ENCODE peak calls at places on chromosomes 4 and X, in nine cellular contexts. One of them, this sample, is unnamed.

GRCh38 chrX:70476934-70477733 is 32.5 kb downstream of the DLG3 start:
- DNase-seq in H1: peak
- DNase-seq in breast epithelium: peak
- DNase-seq in spleen: no peak
- DNase-seq in endothelial cell of umbilical vein: peak
- DNase-seq in K562: peak
- DNase-seq in transverse colon: peak
- DNase-seq in HCT116: peak
- DNase-seq in upper lobe of left lung: no peak
- DNase-seq in this sample: no peak

GRCh38 chrX:154012336-154012991 is 7.2 kb downstream of the IRAK1 start:
- DNase-seq in spleen: no peak
- DNase-seq in upper lobe of left lung: no peak
- DNase-seq in endothelial cell of umbilical vein: no peak
- DNase-seq in HCT116: no peak
- DNase-seq in H1: no peak
- DNase-seq in K562: no peak
- DNase-seq in breast epithelium: peak
- DNase-seq in transverse colon: no peak
- DNase-seq in this sample: no peak

GRCh38 chr4:145557720-145558119 is 61.5 kb upstream of the MMAA start:
- DNase-seq in H1: peak
- DNase-seq in endothelial cell of umbilical vein: peak
- DNase-seq in breast epithelium: no peak
- DNase-seq in spleen: peak
- DNase-seq in transverse colon: peak
- DNase-seq in K562: peak
- DNase-seq in upper lobe of left lung: no peak
- DNase-seq in HCT116: peak
- DNase-seq in this sample: peak

GRCh38 chrX:39859991-39860861 is 237.5 kb downstream of the BCOR start:
- DNase-seq in transverse colon: peak
- DNase-seq in breast epithelium: no peak
- DNase-seq in endothelial cell of umbilical vein: peak
- DNase-seq in HCT116: peak
- DNase-seq in upper lobe of left lung: no peak
- DNase-seq in spleen: no peak
- DNase-seq in K562: peak
- DNase-seq in H1: peak
- DNase-seq in this sample: peak

GRCh38 chr4:87974856-87975462 is 555 bp upstream of the SPP1 start:
- DNase-seq in breast epithelium: no peak
- DNase-seq in HCT116: no peak
- DNase-seq in spleen: peak
- DNase-seq in K562: no peak
- DNase-seq in upper lobe of left lung: no peak
- DNase-seq in endothelial cell of umbilical vein: no peak
- DNase-seq in H1: no peak
- DNase-seq in transverse colon: no peak
- DNase-seq in this sample: no peak

GRCh38 chrX:81377329-81377728 is 175.4 kb downstream of the SH3BGRL start:
- DNase-seq in breast epithelium: no peak
- DNase-seq in endothelial cell of umbilical vein: peak
- DNase-seq in upper lobe of left lung: no peak
- DNase-seq in H1: no peak
- DNase-seq in spleen: no peak
- DNase-seq in HCT116: no peak
- DNase-seq in K562: no peak
- DNase-seq in transverse colon: no peak
- DNase-seq in this sample: no peak

GRCh38 chr4:15658136-15658535 is 3.0 kb upstream of the FBXL5 start:
- DNase-seq in transverse colon: no peak
- DNase-seq in breast epithelium: no peak
- DNase-seq in H1: no peak
- DNase-seq in upper lobe of left lung: no peak
- DNase-seq in spleen: no peak
- DNase-seq in K562: no peak
- DNase-seq in HCT116: no peak
- DNase-seq in endothelial cell of umbilical vein: no peak
- DNase-seq in this sample: no peak

GRCh38 chr4:122827899-122828601 is 1.4 kb downstream of the FGF2 start:
- DNase-seq in K562: peak
- DNase-seq in H1: peak
- DNase-seq in endothelial cell of umbilical vein: peak
- DNase-seq in spleen: no peak
- DNase-seq in upper lobe of left lung: no peak
- DNase-seq in transverse colon: peak
- DNase-seq in HCT116: no peak
- DNase-seq in breast epithelium: peak
- DNase-seq in this sample: peak

GRCh38 chrX:151161690-151162089 is 14.7 kb upstream of the GPR50 start:
- DNase-seq in endothelial cell of umbilical vein: no peak
- DNase-seq in upper lobe of left lung: no peak
- DNase-seq in K562: no peak
- DNase-seq in H1: no peak
- DNase-seq in transverse colon: no peak
- DNase-seq in HCT116: no peak
- DNase-seq in spleen: no peak
- DNase-seq in breast epithelium: no peak
- DNase-seq in this sample: no peak

GRCh38 chr4:178752954-178753525 is 1310.8 kb upstream of the AGA start:
- DNase-seq in breast epithelium: no peak
- DNase-seq in HCT116: no peak
- DNase-seq in endothelial cell of umbilical vein: no peak
- DNase-seq in transverse colon: no peak
- DNase-seq in upper lobe of left lung: no peak
- DNase-seq in spleen: no peak
- DNase-seq in H1: no peak
- DNase-seq in K562: no peak
- DNase-seq in this sample: no peak

GRCh38 chrX:39158801-39159657 is 357.8 kb downstream of the MID1IP1 start:
- DNase-seq in H1: no peak
- DNase-seq in upper lobe of left lung: no peak
- DNase-seq in spleen: no peak
- DNase-seq in breast epithelium: no peak
- DNase-seq in HCT116: no peak
- DNase-seq in K562: no peak
- DNase-seq in endothelial cell of umbilical vein: no peak
- DNase-seq in transverse colon: no peak
- DNase-seq in this sample: no peak

GRCh38 chr4:99979872-99980271 is 29.8 kb upstream of the H2AZ1 start:
- DNase-seq in transverse colon: no peak
- DNase-seq in upper lobe of left lung: no peak
- DNase-seq in K562: no peak
- DNase-seq in spleen: no peak
- DNase-seq in HCT116: no peak
- DNase-seq in H1: no peak
- DNase-seq in breast epithelium: no peak
- DNase-seq in endothelial cell of umbilical vein: no peak
- DNase-seq in this sample: no peak

GRCh38 chr4:16785800-16786527 is 112.5 kb downstream of the LDB2 start:
- DNase-seq in transverse colon: no peak
- DNase-seq in H1: no peak
- DNase-seq in upper lobe of left lung: no peak
- DNase-seq in HCT116: no peak
- DNase-seq in breast epithelium: no peak
- DNase-seq in spleen: no peak
- DNase-seq in endothelial cell of umbilical vein: peak
- DNase-seq in K562: no peak
- DNase-seq in this sample: no peak

GRCh38 chr4:181618896-181619295 is 624.3 kb upstream of the TENM3 start:
- DNase-seq in upper lobe of left lung: no peak
- DNase-seq in endothelial cell of umbilical vein: no peak
- DNase-seq in breast epithelium: no peak
- DNase-seq in transverse colon: no peak
- DNase-seq in HCT116: no peak
- DNase-seq in H1: no peak
- DNase-seq in spleen: no peak
- DNase-seq in K562: no peak
- DNase-seq in this sample: no peak

GRCh38 chr4:40953253-40954118 is 203.7 kb downstream of the NSUN7 start:
- DNase-seq in transverse colon: no peak
- DNase-seq in K562: no peak
- DNase-seq in endothelial cell of umbilical vein: peak
- DNase-seq in breast epithelium: no peak
- DNase-seq in H1: no peak
- DNase-seq in HCT116: no peak
- DNase-seq in spleen: no peak
- DNase-seq in upper lobe of left lung: peak
- DNase-seq in this sample: no peak

GRCh38 chr4:66927937-66928336 is 617.4 kb downstream of the CENPC start:
- DNase-seq in H1: no peak
- DNase-seq in K562: no peak
- DNase-seq in upper lobe of left lung: no peak
- DNase-seq in breast epithelium: no peak
- DNase-seq in spleen: no peak
- DNase-seq in HCT116: no peak
- DNase-seq in endothelial cell of umbilical vein: no peak
- DNase-seq in transverse colon: no peak
- DNase-seq in this sample: no peak

GRCh38 chr4:101346312-101346561 is 1.1 kb downstream of the PPP3CA start:
- DNase-seq in K562: no peak
- DNase-seq in breast epithelium: peak
- DNase-seq in endothelial cell of umbilical vein: no peak
- DNase-seq in spleen: no peak
- DNase-seq in H1: no peak
- DNase-seq in HCT116: no peak
- DNase-seq in upper lobe of left lung: no peak
- DNase-seq in transverse colon: no peak
- DNase-seq in this sample: no peak

DNA sequence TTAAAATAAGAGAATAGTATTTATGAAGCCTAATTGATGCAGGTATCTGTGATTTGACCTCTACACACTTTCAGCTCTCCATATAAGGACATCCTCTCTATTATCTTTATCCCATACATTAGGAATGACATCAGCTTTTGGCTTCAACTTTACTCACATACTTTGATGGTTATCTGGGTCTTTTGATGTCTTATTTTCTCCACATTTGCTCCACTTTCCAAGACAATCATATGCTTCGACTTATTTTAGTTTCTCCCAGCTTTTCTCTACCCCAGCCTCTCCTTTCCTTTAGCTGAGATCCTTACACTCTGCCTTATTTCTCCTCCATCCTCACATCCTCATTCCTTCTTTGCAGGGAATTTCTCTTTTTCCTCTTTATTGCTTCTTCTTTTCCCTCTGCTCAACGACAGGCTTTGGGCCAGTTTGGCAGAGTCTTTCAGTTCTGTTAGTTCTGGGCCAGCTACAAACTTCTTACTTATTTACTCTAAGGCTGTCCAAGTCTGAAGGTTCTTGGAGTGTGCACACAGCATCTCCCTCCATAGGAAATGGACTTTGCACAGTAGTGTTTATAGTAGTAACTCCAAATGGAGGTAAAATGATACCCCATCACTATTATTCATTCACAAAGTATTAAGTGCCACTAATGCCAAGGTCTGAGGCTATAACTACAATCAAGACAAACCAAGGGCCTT is 50.5 kb downstream of the SLC4A4 start:
- DNase-seq in upper lobe of left lung: no peak
- DNase-seq in HCT116: no peak
- DNase-seq in breast epithelium: no peak
- DNase-seq in transverse colon: no peak
- DNase-seq in spleen: no peak
- DNase-seq in K562: no peak
- DNase-seq in endothelial cell of umbilical vein: no peak
- DNase-seq in H1: no peak
- DNase-seq in this sample: no peak
- TF ChIP-seq POLR2AphosphoS5 in upper lobe of left lung: no peak
- TF ChIP-seq POLR2AphosphoS5 in HCT116: no peak
- TF ChIP-seq POLR2AphosphoS5 in breast epithelium: no peak
- TF ChIP-seq POLR2AphosphoS5 in transverse colon: no peak
- TF ChIP-seq POLR2AphosphoS5 in spleen: no peak
- TF ChIP-seq POLR2AphosphoS5 in K562: no peak
- TF ChIP-seq POLR2AphosphoS5 in endothelial cell of umbilical vein: no peak
- TF ChIP-seq POLR2AphosphoS5 in H1: no peak
- TF ChIP-seq POLR2AphosphoS5 in this sample: no peak

GRCh38 chr4:55103224-55103623 is 22.2 kb downstream of the KDR start:
- DNase-seq in K562: no peak
- DNase-seq in transverse colon: no peak
- DNase-seq in spleen: no peak
- DNase-seq in upper lobe of left lung: no peak
- DNase-seq in H1: no peak
- DNase-seq in breast epithelium: no peak
- DNase-seq in HCT116: no peak
- DNase-seq in endothelial cell of umbilical vein: no peak
- DNase-seq in this sample: no peak

GRCh38 chr4:55096045-55096444 is 29.4 kb downstream of the KDR start:
- DNase-seq in upper lobe of left lung: no peak
- DNase-seq in spleen: no peak
- DNase-seq in K562: no peak
- DNase-seq in breast epithelium: no peak
- DNase-seq in HCT116: no peak
- DNase-seq in transverse colon: no peak
- DNase-seq in H1: no peak
- DNase-seq in endothelial cell of umbilical vein: no peak
- DNase-seq in this sample: no peak

DNA sequence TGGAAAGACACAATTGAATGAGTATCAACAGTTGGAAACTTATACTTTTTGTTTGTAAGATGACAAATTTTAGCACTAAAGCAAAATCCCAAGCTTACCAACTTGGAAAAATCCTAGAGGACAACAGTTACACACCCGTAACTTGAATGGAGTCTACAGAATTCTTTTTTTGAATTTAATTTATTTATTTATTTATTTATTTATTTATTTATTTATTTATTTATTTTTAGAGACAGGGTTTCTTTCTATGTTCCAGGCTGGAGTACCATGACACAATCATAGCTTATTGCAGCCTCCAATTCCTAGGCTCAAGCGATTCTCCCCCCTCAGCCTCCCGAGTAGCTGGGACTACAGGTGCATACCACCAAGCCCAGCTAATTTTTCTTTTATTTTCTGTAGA is 26.6 kb downstream of the KDR start:
- DNase-seq in transverse colon: no peak
- DNase-seq in H1: no peak
- DNase-seq in HCT116: no peak
- DNase-seq in upper lobe of left lung: no peak
- DNase-seq in spleen: no peak
- DNase-seq in breast epithelium: no peak
- DNase-seq in K562: no peak
- DNase-seq in endothelial cell of umbilical vein: no peak
- DNase-seq in this sample: no peak
- TF ChIP-seq POLR2A in transverse colon: no peak
- TF ChIP-seq POLR2A in H1: no peak
- TF ChIP-seq POLR2A in HCT116: no peak
- TF ChIP-seq POLR2A in upper lobe of left lung: no peak
- TF ChIP-seq POLR2A in spleen: no peak
- TF ChIP-seq POLR2A in breast epithelium: no peak
- TF ChIP-seq POLR2A in K562: no peak
- TF ChIP-seq POLR2A in endothelial cell of umbilical vein: no peak
- TF ChIP-seq POLR2A in this sample: no peak

GRCh38 chrX:21798677-21799219 is 40.7 kb upstream of the MBTPS2 start:
- DNase-seq in breast epithelium: no peak
- DNase-seq in endothelial cell of umbilical vein: no peak
- DNase-seq in transverse colon: no peak
- DNase-seq in upper lobe of left lung: no peak
- DNase-seq in spleen: no peak
- DNase-seq in K562: no peak
- DNase-seq in HCT116: peak
- DNase-seq in H1: no peak
- DNase-seq in this sample: no peak
- TF ChIP-seq POLR2AphosphoS5 in breast epithelium: no peak
- TF ChIP-seq POLR2AphosphoS5 in endothelial cell of umbilical vein: no peak
- TF ChIP-seq POLR2AphosphoS5 in transverse colon: no peak
- TF ChIP-seq POLR2AphosphoS5 in upper lobe of left lung: no peak
- TF ChIP-seq POLR2AphosphoS5 in spleen: no peak
- TF ChIP-seq POLR2AphosphoS5 in K562: no peak
- TF ChIP-seq POLR2AphosphoS5 in HCT116: no peak
- TF ChIP-seq POLR2AphosphoS5 in H1: no peak
- TF ChIP-seq POLR2AphosphoS5 in this sample: no peak

GRCh38 chr4:48779998-48780866 is at the start of gene FRYL:
- DNase-seq in breast epithelium: peak
- DNase-seq in K562: peak
- DNase-seq in H1: peak
- DNase-seq in upper lobe of left lung: peak
- DNase-seq in transverse colon: peak
- DNase-seq in HCT116: peak
- DNase-seq in endothelial cell of umbilical vein: peak
- DNase-seq in spleen: peak
- DNase-seq in this sample: peak
- TF ChIP-seq POLR2A in breast epithelium: peak
- TF ChIP-seq POLR2A in K562: peak
- TF ChIP-seq POLR2A in H1: no peak
- TF ChIP-seq POLR2A in upper lobe of left lung: peak
- TF ChIP-seq POLR2A in transverse colon: peak
- TF ChIP-seq POLR2A in HCT116: peak
- TF ChIP-seq POLR2A in endothelial cell of umbilical vein: peak
- TF ChIP-seq POLR2A in spleen: peak
- TF ChIP-seq POLR2A in this sample: peak